ENCODE peak calls at places on chromosome 20, in five cellular contexts. P is NCI-H460, C is LoVo, V is T-helper 1 cell, I is A549. B is an unnamed sample.

GRCh38 chr20:46767127-46767761 is 57.8 kb downstream of the SLC2A10 start:
- DNase-seq in P (peak; percentile 49), I (peak; percentile 61), C (peak; percentile 8), V (no peak), B (peak; percentile 68)

GRCh38 chr20:34861386-34862084 is 11.1 kb downstream of the GGT7 start:
- DNase-seq in C (no peak), I (no peak), P (no peak), V (no peak), B (no peak)

GRCh38 chr20:49286689-49287551 is 9.1 kb upstream of the ZNFX1 start:
- DNase-seq in V (no peak), I (peak; percentile 80), P (no peak), C (peak; percentile 91), B (peak; percentile 10)

GRCh38 chr20:4811661-4812181 is 90.0 kb downstream of the PRND start:
- DNase-seq in P (no peak), C (no peak), V (peak; percentile 47), I (no peak), B (no peak)

GRCh38 chr20:38751360-38751976 is 3.2 kb downstream of the ACTR5 start:
- DNase-seq in I (peak; percentile 52), V (no peak), P (peak; percentile 41), C (peak; percentile 24), B (no peak)

GRCh38 chr20:62555642-62556420 is 80.0 kb upstream of the GATA5 start:
- DNase-seq in P (no peak), I (no peak), C (no peak), V (no peak), B (no peak)

GRCh38 chr20:32134026-32134425 is 24.5 kb downstream of the TM9SF4 start:
- DNase-seq in V (no peak), P (no peak), I (no peak), C (no peak), B (no peak)

GRCh38 chr20:58586565-58587093 is 64.5 kb upstream of the STX16 start:
- DNase-seq in I (no peak), P (no peak), C (no peak), V (no peak), B (no peak)

GRCh38 chr20:41316602-41317535 is 662 bp downstream of the ZHX3 start:
- DNase-seq in C (peak; percentile 53), P (peak; percentile 41), V (peak; percentile 70), I (peak; percentile 27), B (peak; percentile 44)

GRCh38 chr20:49969946-49970345 is 12.8 kb upstream of the SNAI1 start:
- DNase-seq in P (no peak), I (no peak), V (no peak), C (no peak), B (no peak)

GRCh38 chr20:13430346-13431002 is 208.3 kb downstream of the TASP1 start:
- DNase-seq in I (peak; percentile 35), C (peak; percentile 28), V (no peak), P (no peak), B (no peak)

GRCh38 chr20:45649312-45649863 is 18.3 kb upstream of the WFDC9 start:
- DNase-seq in V (no peak), C (no peak), P (no peak), I (no peak), B (no peak)

GRCh38 chr20:64279826-64280459 is 24.4 kb downstream of the PCMTD2 start:
- DNase-seq in V (no peak), C (peak; percentile 19), P (no peak), I (no peak), B (no peak)

GRCh38 chr20:63434599-63435378 is 37.7 kb downstream of the KCNQ2 start:
- DNase-seq in V (peak; percentile 69), I (peak; percentile 87), C (peak; percentile 69), P (peak; percentile 68), B (peak; percentile 89)

GRCh38 chr20:6162239-6162638 is 39.4 kb upstream of the FERMT1 start:
- DNase-seq in C (no peak), V (no peak), P (no peak), I (no peak), B (no peak)

GRCh38 chr20:32737371-32738223 is 5.7 kb downstream of the COMMD7 start:
- DNase-seq in V (no peak), I (no peak), P (no peak), C (no peak), B (no peak)

GRCh38 chr20:325889-326644 is 715 bp downstream of the SOX12 start:
- DNase-seq in I (peak; percentile 77), V (peak; percentile 31), P (no peak), C (peak; percentile 23), B (peak; percentile 43)

GRCh38 chr20:34637245-34638185 is 39.4 kb downstream of the PIGU start:
- DNase-seq in C (no peak), P (no peak), I (peak; percentile 31), V (no peak), B (no peak)

GRCh38 chr20:53129557-53129956 is 157.4 kb downstream of the TSHZ2 start:
- DNase-seq in C (no peak), I (no peak), P (no peak), V (no peak), B (no peak)

B was measured in HAP-1.